ENCODE peak calls at places on chromosomes 4 and X, in six cellular contexts. V, M, L, T, O and J are unnamed samples. For H3K79me2, the result is how much of the 10 kb centered on the place peaks cover.

GRCh38 chr4:52655505-52655904 is 3.6 kb downstream of the USP46 start:
- DNase-seq in V (no peak), T (no peak), M (no peak), L (no peak), O (no peak), J (no peak)

GRCh38 chrX:77009691-77010090 is 437.5 kb upstream of the FGF16 start:
- DNase-seq in M (no peak), T (peak), V (peak), L (no peak), O (no peak), J (no peak)

GRCh38 chr4:142846729-142847606 is 867 bp upstream of the INPP4B start:
- DNase-seq in M (peak), O (peak), V (peak), L (no peak), T (no peak), J (no peak)

GRCh38 chr4:142264961-142265360 is 581.1 kb downstream of the INPP4B start:
- DNase-seq in V (peak), M (no peak), L (no peak), O (no peak), T (peak), J (no peak)

GRCh38 chr4:140800686-140801085 is 44.5 kb upstream of the TBC1D9 start:
- DNase-seq in O (no peak), M (no peak), V (no peak), T (no peak), L (no peak), J (no peak)

GRCh38 chrX:69020316-69020715 is 144.9 kb downstream of the PJA1 start:
- DNase-seq in T (no peak), M (no peak), O (no peak), L (no peak), V (no peak), J (no peak)

GRCh38 chrX:115911967-115912366 is 258.6 kb upstream of the AGTR2 start:
- DNase-seq in V (no peak), T (no peak), O (no peak), L (no peak), M (no peak), J (no peak)

GRCh38 chr4:165294907-165295306 is 32.6 kb upstream of the MSMO1 start:
- DNase-seq in O (no peak), M (no peak), V (no peak), T (no peak), L (peak), J (peak)

GRCh38 chr4:119025440-119025839 is 110.2 kb upstream of the MYOZ2 start:
- DNase-seq in O (no peak), L (no peak), V (peak), T (peak), M (no peak), J (no peak)

GRCh38 chr4:41362647-41363383 is 106.1 kb downstream of the UCHL1 start:
- DNase-seq in L (no peak), V (peak), M (no peak), O (peak), T (no peak), J (no peak)

GRCh38 chr4:27003602-27004238 is 143.1 kb downstream of the STIM2 start:
- DNase-seq in L (no peak), O (no peak), V (peak), M (no peak), T (peak), J (no peak)

GRCh38 chr4:46946914-46947313 is 37.9 kb upstream of the COX7B2 start:
- DNase-seq in V (peak), L (no peak), T (peak), O (no peak), M (no peak), J (no peak)

GRCh38 chr4:40307627-40308497 is 27.3 kb upstream of the CHRNA9 start:
- DNase-seq in M (no peak), V (no peak), O (peak), L (peak), T (no peak), J (peak)

GRCh38 chrX:24550166-24550565 is 85.1 kb downstream of the PDK3 start:
- DNase-seq in T (no peak), L (no peak), V (peak), M (no peak), O (no peak), J (no peak)

GRCh38 chr4:98209111-98209510 is 52.1 kb upstream of the RAP1GDS1 start:
- DNase-seq in V (no peak), O (no peak), M (no peak), L (no peak), T (no peak), J (no peak)
- H2AFZ ChIP-seq in V (no peak), O (no peak), M (no peak), L (no peak), T (no peak), J (no peak)

GRCh38 chr4:169147217-169147616 is 123.5 kb downstream of the SH3RF1 start:
- DNase-seq in V (peak), O (no peak), L (no peak), M (no peak), T (peak), J (no peak)
- H3K79me2 ChIP-seq in V (under half), O (under half), L (under half), M (under half), T (under half), J (under half)

GRCh38 chr4:128556756-128557155 is 252.7 kb upstream of the JADE1 start:
- DNase-seq in V (peak), L (no peak), O (no peak), M (no peak), T (peak), J (no peak)

GRCh38 chr4:128551280-128551679 is 258.2 kb upstream of the JADE1 start:
- DNase-seq in M (no peak), O (no peak), L (no peak), V (no peak), T (no peak), J (no peak)

GRCh38 chr4:128549636-128550035 is 259.9 kb upstream of the JADE1 start:
- DNase-seq in V (no peak), M (no peak), O (no peak), T (no peak), L (no peak), J (no peak)

GRCh38 chr4:128550060-128550459 is 259.4 kb upstream of the JADE1 start:
- DNase-seq in O (no peak), M (no peak), V (no peak), T (no peak), L (no peak), J (no peak)

DNA sequence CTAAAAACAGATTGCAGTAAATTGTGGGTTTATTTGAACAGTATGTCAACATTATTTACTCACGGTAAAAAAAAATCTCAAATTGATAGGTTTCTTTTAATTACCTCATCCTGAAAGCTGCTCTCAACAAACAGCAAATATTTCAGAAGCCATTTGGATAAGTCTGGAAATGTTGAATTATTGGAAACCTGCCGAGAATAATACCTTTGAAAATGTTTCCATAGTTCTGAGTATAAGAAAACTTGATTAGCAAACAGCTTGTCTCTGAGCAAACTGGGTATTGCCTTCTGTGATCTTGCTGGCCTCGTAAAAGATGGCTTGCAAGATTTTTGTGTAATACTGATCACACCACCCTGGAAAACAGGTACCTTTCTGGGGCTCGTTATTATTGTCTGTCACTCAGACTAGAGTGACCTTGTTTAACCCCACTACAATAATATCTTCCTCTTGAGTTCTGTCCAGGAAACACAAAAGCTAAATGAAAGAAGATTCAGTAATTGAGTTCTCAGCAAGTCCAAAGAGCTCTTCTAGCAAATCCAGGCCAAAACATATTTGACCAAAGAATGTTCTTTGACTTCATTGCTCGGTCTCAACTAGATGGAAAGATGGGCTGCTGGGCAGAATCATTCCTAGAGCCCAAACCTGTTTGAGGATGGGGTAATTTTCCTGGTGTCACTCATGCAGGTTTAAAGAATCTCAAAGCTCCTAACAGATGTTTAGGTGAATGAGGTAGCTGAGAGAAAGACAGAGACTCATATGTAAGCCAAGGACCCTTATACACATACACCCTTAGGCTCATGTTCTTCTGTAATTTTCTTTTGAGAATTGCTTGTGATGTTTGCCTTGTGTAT is 255.6 kb upstream of the JADE1 start:
- DNase-seq in T (no peak), L (no peak), M (no peak), V (peak), O (no peak), J (peak)
- H3K9ac ChIP-seq in T (peak), L (peak), M (peak), V (peak), O (no peak), J (peak)

DNA sequence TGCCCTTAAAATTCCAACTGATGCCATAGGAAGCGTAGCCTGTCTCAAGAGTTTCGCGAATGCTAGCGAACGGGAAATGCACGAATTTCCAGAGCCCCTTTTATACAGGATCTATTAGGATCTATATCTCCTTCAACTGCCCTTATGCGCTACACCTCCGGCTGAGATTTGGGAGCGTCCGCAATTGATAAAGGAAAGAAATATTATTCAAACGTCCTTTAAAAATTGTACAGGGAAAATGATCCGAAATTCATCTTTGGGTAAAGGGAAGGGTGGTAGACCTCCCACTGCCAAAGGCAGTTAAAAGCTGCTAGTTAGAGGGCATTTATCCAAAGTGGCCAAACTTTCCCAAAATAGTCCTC is 609 bp downstream of the NR3C2 start:
- DNase-seq in V (no peak), T (no peak), L (no peak), O (no peak), M (no peak), J (no peak)
- H2AFZ ChIP-seq in V (peak), T (peak), L (peak), O (no peak), M (no peak), J (peak)

GRCh38 chr4:152304220-152304619 is 231.7 kb downstream of the FBXW7 start:
- DNase-seq in L (peak), O (no peak), M (no peak), V (peak), T (peak), J (no peak)

GRCh38 chr4:152309418-152309817 is 226.5 kb downstream of the FBXW7 start:
- DNase-seq in O (no peak), L (no peak), M (no peak), T (no peak), V (no peak), J (no peak)

GRCh38 chr4:152307669-152308068 is 228.2 kb downstream of the FBXW7 start:
- DNase-seq in M (no peak), L (no peak), V (no peak), T (no peak), O (no peak), J (peak)

GRCh38 chr4:152310223-152310622 is 225.7 kb downstream of the FBXW7 start:
- DNase-seq in V (peak), O (peak), M (no peak), T (peak), L (no peak), J (no peak)

DNA sequence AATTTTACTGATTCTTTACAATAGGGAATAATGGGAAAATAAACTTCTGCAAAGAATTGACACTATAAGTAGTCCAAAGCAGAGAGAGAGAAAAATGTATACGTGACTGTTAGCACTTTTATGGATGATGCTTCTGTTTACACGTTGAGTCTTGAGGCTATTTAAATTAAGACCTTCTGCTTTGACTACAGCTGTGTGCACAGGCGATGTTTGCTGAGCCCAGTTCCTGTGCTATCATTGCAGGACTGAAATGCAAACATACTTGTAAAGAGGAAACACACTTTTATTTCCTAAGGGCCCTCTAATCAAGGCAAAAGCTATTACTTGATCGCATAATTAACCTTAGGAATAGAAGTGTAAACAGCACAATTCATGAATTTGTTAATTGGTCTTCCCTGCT is 227.0 kb downstream of the FBXW7 start:
- DNase-seq in T (no peak), O (no peak), L (no peak), V (no peak), M (no peak), J (no peak)
- H3K79me2 ChIP-seq in T (under half), O (under half), L (under half), V (under half), M (under half), J (under half)